ENCODE peak calls at places on chromosome 1, in six cellular contexts. X is endothelial cell; V is kidney tubule cell; O is neural progenitor cell; A is NCI-H1436; K is activated CD8-positive, alpha-beta T cell treated with anti-CD3 and anti-CD28 coated beads for 36 hours. N is an unnamed sample.

GRCh38 chr1:64167176-64167575 is 36.2 kb upstream of the UBE2U start:
- DNase-seq in V (no peak), K (no peak), A (no peak), X (no peak), O (no peak), N (no peak)

GRCh38 chr1:203713125-203713524 is 51.9 kb upstream of the LAX1 start:
- DNase-seq in A (no peak), X (no peak), O (no peak), K (no peak), V (no peak), N (no peak)

GRCh38 chr1:91706140-91706957 is 179.6 kb downstream of the TGFBR3 start:
- DNase-seq in K (no peak), X (no peak), V (no peak), A (no peak), O (no peak), N (no peak)

GRCh38 chr1:10686404-10687040 is 109.9 kb downstream of the CASZ1 start:
- DNase-seq in X (no peak), V (peak), A (no peak), K (no peak), O (no peak), N (peak)

GRCh38 chr1:100810360-100810759 is 84.3 kb downstream of the EXTL2 start:
- DNase-seq in K (no peak), O (no peak), A (no peak), V (no peak), X (no peak), N (no peak)

GRCh38 chr1:91804546-91805023 is 81.4 kb downstream of the TGFBR3 start:
- DNase-seq in A (no peak), X (no peak), K (peak), V (peak), O (no peak), N (peak)

GRCh38 chr1:58762806-58763205 is 21.0 kb downstream of the JUN start:
- DNase-seq in X (no peak), A (no peak), V (peak), O (no peak), K (no peak), N (peak)

GRCh38 chr1:228211871-228212414 is 4.1 kb downstream of the OBSCN start:
- DNase-seq in K (no peak), A (no peak), X (no peak), O (no peak), V (no peak), N (no peak)

GRCh38 chr1:203464743-203465142 is 10.9 kb upstream of the PRELP start:
- DNase-seq in O (no peak), K (no peak), A (no peak), X (no peak), V (no peak), N (no peak)

GRCh38 chr1:66732407-66733166 is 19.7 kb upstream of the DYNLT5 start:
- DNase-seq in X (no peak), V (no peak), A (no peak), K (no peak), O (no peak), N (no peak)

GRCh38 chr1:2134604-2135307 is 59.8 kb downstream of the FAAP20 start:
- DNase-seq in O (no peak), V (no peak), A (no peak), K (no peak), X (no peak), N (no peak)

GRCh38 chr1:222777463-222777862 is 37.4 kb upstream of the DISP1 start:
- DNase-seq in O (no peak), K (no peak), V (no peak), X (no peak), A (no peak), N (peak)

GRCh38 chr1:94693029-94693428 is 127.1 kb upstream of the SLC44A3 start:
- DNase-seq in V (no peak), X (no peak), O (peak), A (no peak), K (no peak), N (no peak)

GRCh38 chr1:36805979-36806640 is 228.2 kb downstream of the GRIK3 start:
- DNase-seq in A (no peak), V (no peak), X (no peak), O (no peak), K (no peak), N (no peak)

GRCh38 chr1:221725683-221726330 is 16.1 kb downstream of the DUSP10 start:
- DNase-seq in V (peak), X (no peak), K (no peak), A (no peak), O (no peak), N (peak)